ENCODE peak calls at places on chromosome 4, in six cellular contexts. V is tibial nerve, O is A549, S is lower leg skin, G is esophagus squamous epithelium, Z is heart left ventricle. T is an unnamed sample.

GRCh38 chr4:115973768-115974167 is 860.3 kb upstream of the NDST4 start:
- DNase-seq in V (no peak), O (no peak), S (no peak), G (no peak), Z (no peak), T (no peak)

GRCh38 chr4:6188687-6189305 is 11.6 kb downstream of the JAKMIP1 start:
- DNase-seq in V (no peak), O (no peak), S (no peak), G (no peak), Z (no peak), T (no peak)

GRCh38 chr4:128301979-128302378 is 14.4 kb upstream of the PGRMC2 start:
- DNase-seq in V (no peak), O (no peak), S (no peak), G (no peak), Z (no peak), T (no peak)

GRCh38 chr4:98780111-98780549 is 121.7 kb upstream of the TSPAN5 start:
- DNase-seq in V (no peak), O (no peak), S (no peak), G (no peak), Z (no peak), T (no peak)

GRCh38 chr4:3471886-3472285 is 8.8 kb downstream of the DOK7 start:
- DNase-seq in V (no peak), O (no peak), S (no peak), G (no peak), Z (no peak), T (no peak)

GRCh38 chr4:8540072-8540471 is 40.1 kb upstream of the GPR78 start:
- DNase-seq in V (no peak), O (no peak), S (no peak), G (no peak), Z (no peak), T (no peak)

GRCh38 chr4:104262678-104263077 is 232.0 kb downstream of the CXXC4 start:
- DNase-seq in V (no peak), O (no peak), S (no peak), G (no peak), Z (no peak), T (no peak)

GRCh38 chr4:114563536-114564315 is 34.9 kb upstream of the UGT8 start:
- DNase-seq in V (no peak), O (no peak), S (no peak), G (no peak), Z (no peak), T (no peak)

GRCh38 chr4:78414116-78414515 is 137.5 kb upstream of the ANXA3 start:
- DNase-seq in V (no peak), O (no peak), S (no peak), G (no peak), Z (peak), T (no peak)

GRCh38 chr4:41622816-41623215 is 84.9 kb downstream of the LIMCH1 start:
- DNase-seq in V (no peak), O (no peak), S (no peak), G (no peak), Z (no peak), T (no peak)

GRCh38 chr4:62006108-62006507 is 806.0 kb downstream of the ADGRL3 start:
- DNase-seq in V (no peak), O (no peak), S (no peak), G (no peak), Z (no peak), T (no peak)

GRCh38 chr4:161208564-161208963 is 955.2 kb downstream of the FSTL5 start:
- DNase-seq in V (no peak), O (no peak), S (no peak), G (no peak), Z (no peak), T (no peak)

GRCh38 chr4:122990891-122991290 is 68.5 kb upstream of the NUDT6 start:
- DNase-seq in V (no peak), O (no peak), S (no peak), G (no peak), Z (no peak), T (no peak)

GRCh38 chr4:81142744-81143143 is 72.3 kb downstream of the PRKG2 start:
- DNase-seq in V (peak), O (no peak), S (no peak), G (no peak), Z (no peak), T (no peak)

GRCh38 chr4:155639674-155640529 is 26.7 kb upstream of the GUCY1A1 start:
- DNase-seq in V (no peak), O (no peak), S (no peak), G (no peak), Z (no peak), T (no peak)

GRCh38 chr4:152957437-152958185 is 21.5 kb downstream of the FHDC1 start:
- DNase-seq in V (no peak), O (peak), S (no peak), G (no peak), Z (peak), T (no peak)

GRCh38 chr4:7708981-7709380 is 230.7 kb downstream of the AFAP1 start:
- DNase-seq in V (no peak), O (no peak), S (no peak), G (no peak), Z (no peak), T (no peak)

GRCh38 chr4:156388826-156389225 is 435.2 kb upstream of the CTSO start:
- DNase-seq in V (no peak), O (no peak), S (no peak), G (no peak), Z (no peak), T (peak)

GRCh38 chr4:6120361-6120760 is 80.0 kb downstream of the JAKMIP1 start:
- DNase-seq in V (no peak), O (no peak), S (no peak), G (no peak), Z (no peak), T (no peak)

GRCh38 chr4:165327211-165328100 is at the start of gene MSMO1:
- DNase-seq in V (peak), O (peak), S (peak), G (peak), Z (peak), T (peak)

GRCh38 chr4:2352729-2353221 is 65.7 kb downstream of the ZFYVE28 start:
- DNase-seq in V (no peak), O (no peak), S (no peak), G (no peak), Z (no peak), T (no peak)

GRCh38 chr4:169309326-169309967 is 38.7 kb upstream of the SH3RF1 start:
- DNase-seq in V (no peak), O (no peak), S (no peak), G (no peak), Z (no peak), T (no peak)

GRCh38 chr4:113637363-113637762 is 124.2 kb downstream of the CAMK2D start:
- DNase-seq in V (no peak), O (no peak), S (no peak), G (no peak), Z (no peak), T (no peak)

GRCh38 chr4:7412586-7412975 is 22.1 kb downstream of the PSAPL1 start:
- DNase-seq in V (no peak), O (no peak), S (no peak), G (no peak), Z (no peak), T (no peak)

GRCh38 chr4:149708513-149709175 is 107.0 kb downstream of the IQCM start:
- DNase-seq in V (no peak), O (no peak), S (no peak), G (no peak), Z (no peak), T (no peak)

GRCh38 chr4:19047481-19047880 is 1025.9 kb upstream of the LCORL start:
- DNase-seq in V (no peak), O (no peak), S (no peak), G (no peak), Z (no peak), T (no peak)

GRCh38 chr4:145779319-145779801 is 99.4 kb downstream of the C4orf51 start:
- DNase-seq in V (no peak), O (no peak), S (no peak), G (no peak), Z (no peak), T (no peak)

GRCh38 chr4:48071171-48071570 is 54.6 kb downstream of the NIPAL1 start:
- DNase-seq in V (no peak), O (no peak), S (no peak), G (no peak), Z (no peak), T (no peak)

GRCh38 chr4:83124079-83124780 is 9.7 kb upstream of the PLAC8 start:
- DNase-seq in V (no peak), O (no peak), S (no peak), G (no peak), Z (peak), T (no peak)

GRCh38 chr4:5923306-5923830 is 30.5 kb upstream of the CRMP1 start:
- DNase-seq in V (no peak), O (no peak), S (no peak), G (no peak), Z (no peak), T (no peak)

GRCh38 chr4:42519803-42520417 is 122.6 kb downstream of the SHISA3 start:
- DNase-seq in V (peak), O (peak), S (peak), G (no peak), Z (peak), T (no peak)

GRCh38 chr4:157978680-157979361 is 194.0 kb downstream of the GASK1B start:
- DNase-seq in V (peak), O (peak), S (peak), G (no peak), Z (peak), T (peak)

GRCh38 chr4:154490589-154491340 is 834 bp downstream of the DCHS2 start:
- DNase-seq in V (no peak), O (no peak), S (no peak), G (no peak), Z (no peak), T (no peak)

GRCh38 chr4:182519528-182519927 is 276.3 kb downstream of the TENM3 start:
- DNase-seq in V (no peak), O (no peak), S (no peak), G (no peak), Z (no peak), T (no peak)

GRCh38 chr4:163048447-163048846 is 118.2 kb downstream of the NAF1 start:
- DNase-seq in V (no peak), O (peak), S (no peak), G (no peak), Z (no peak), T (no peak)

GRCh38 chr4:10183462-10183861 is 66.9 kb upstream of the WDR1 start:
- DNase-seq in V (no peak), O (no peak), S (no peak), G (no peak), Z (no peak), T (no peak)

GRCh38 chr4:186885289-186885688 is 161.6 kb upstream of the FAT1 start:
- DNase-seq in V (no peak), O (no peak), S (no peak), G (no peak), Z (no peak), T (no peak)

GRCh38 chr4:81173213-81173612 is 41.8 kb downstream of the PRKG2 start:
- DNase-seq in V (no peak), O (peak), S (no peak), G (no peak), Z (no peak), T (no peak)

GRCh38 chr4:152828122-152828521 is 48.4 kb downstream of the ARFIP1 start:
- DNase-seq in V (no peak), O (no peak), S (no peak), G (no peak), Z (no peak), T (no peak)

GRCh38 chr4:163395055-163395454 is 51.4 kb downstream of the NPY5R start:
- DNase-seq in V (no peak), O (no peak), S (no peak), G (no peak), Z (no peak), T (no peak)

DNA sequence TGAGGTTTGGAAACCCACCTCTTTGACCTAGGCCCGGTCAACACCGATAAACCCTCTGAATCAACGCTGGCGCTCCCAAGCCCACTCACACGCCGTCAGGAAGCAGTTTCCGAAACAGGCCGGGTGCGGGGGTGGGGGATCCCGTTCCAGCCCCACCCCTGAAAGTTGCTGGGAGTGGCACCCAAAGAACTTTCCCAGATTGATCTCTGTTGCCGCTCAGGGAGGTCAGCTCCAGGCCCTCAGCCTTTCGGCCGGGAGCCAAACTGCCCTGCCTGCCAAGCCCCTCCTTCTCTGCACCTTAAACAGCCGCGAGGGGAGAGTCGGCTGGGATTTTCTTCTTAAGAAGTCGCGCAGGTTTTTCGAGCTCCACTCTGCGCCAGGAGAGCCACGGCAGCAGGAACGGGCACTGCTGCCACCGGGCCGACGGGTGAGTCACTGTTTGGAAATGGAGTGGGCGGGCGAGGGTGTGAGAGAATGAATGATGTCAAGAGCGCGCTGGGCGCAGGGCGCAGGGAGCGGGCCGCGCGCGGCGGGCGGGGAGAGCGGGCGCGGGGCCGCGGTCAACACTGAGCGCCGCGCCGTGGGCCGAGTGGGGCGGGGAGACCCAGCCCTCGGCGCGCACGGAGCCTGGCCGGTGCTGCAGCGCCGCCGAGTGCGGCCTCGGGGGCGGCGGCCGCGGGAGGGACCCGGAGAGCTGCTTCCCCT is at the start of gene SGMS2:
- DNase-seq in V (peak), O (peak), S (peak), G (peak), Z (peak), T (peak)
- TF ChIP-seq POLR2A in V (peak), O (peak), S (no peak), G (peak), Z (peak), T (peak)

DNA sequence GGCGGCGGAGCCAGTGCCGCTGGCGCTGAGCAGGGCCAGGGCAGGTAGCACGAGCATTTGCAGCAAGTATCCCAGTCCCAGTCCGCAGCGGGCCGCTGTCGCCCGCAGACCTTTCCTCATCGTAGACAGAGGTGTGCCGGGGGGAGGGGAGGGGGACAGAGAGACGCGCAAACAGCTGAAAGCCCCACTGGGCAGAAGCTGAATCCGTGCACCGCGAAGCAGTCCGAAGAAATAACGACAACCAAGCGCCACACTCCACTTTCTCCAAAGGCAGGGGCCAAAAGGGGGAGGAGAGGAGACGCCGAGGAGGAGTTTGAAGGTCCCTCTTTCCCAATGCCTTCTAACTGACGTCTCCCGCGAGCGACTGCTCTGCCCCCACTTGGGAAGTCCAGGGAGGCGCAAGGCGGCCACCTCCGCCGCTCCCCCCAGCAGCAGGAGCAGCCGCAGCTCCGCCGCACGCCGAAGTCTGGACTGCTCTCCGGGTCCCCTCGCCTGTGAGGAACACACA is at the start of gene UNC5C:
- DNase-seq in V (peak), O (peak), S (no peak), G (no peak), Z (peak), T (peak)
- TF ChIP-seq POLR2A in V (peak), O (no peak), S (no peak), G (no peak), Z (no peak), T (peak)

GRCh38 chr4:40201898-40202297 is 5.1 kb downstream of the RHOH start:
- DNase-seq in V (no peak), O (no peak), S (no peak), G (no peak), Z (no peak), T (no peak)

GRCh38 chr4:40200881-40201797 is 4.3 kb downstream of the RHOH start:
- DNase-seq in V (no peak), O (peak), S (no peak), G (no peak), Z (no peak), T (no peak)

GRCh38 chr4:40199999-40200880 is 3.4 kb downstream of the RHOH start:
- DNase-seq in V (no peak), O (no peak), S (no peak), G (no peak), Z (no peak), T (no peak)

GRCh38 chr4:40204507-40205258 is 7.9 kb downstream of the RHOH start:
- DNase-seq in V (no peak), O (no peak), S (no peak), G (no peak), Z (no peak), T (no peak)

GRCh38 chr4:40202474-40202873 is 5.6 kb downstream of the RHOH start:
- DNase-seq in V (no peak), O (no peak), S (no peak), G (no peak), Z (no peak), T (no peak)
- TF ChIP-seq POLR2A in V (no peak), O (no peak), S (no peak), G (no peak), Z (no peak), T (no peak)

DNA sequence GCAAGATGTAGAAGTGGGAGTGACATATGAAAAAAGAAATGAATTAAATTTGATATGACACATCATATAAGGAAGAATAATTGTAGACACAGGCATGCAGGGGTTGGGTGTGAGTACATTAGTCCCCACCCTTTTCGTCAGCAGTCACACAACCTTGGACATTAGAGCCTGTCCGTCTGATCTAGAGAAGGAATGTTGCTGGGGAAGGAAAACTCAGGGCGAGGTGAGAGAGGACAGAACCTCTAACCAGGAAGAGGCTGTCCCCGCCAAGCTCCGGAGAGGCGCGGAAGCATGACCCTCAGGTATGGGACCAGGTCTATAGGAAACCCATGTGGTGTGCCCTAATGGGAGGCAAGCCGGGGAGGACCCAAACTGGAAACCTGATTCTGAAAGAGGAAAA is 102.1 kb downstream of the RELL1 start:
- DNase-seq in V (no peak), O (no peak), S (no peak), G (no peak), Z (no peak), T (no peak)
- TF ChIP-seq POLR2A in V (no peak), O (no peak), S (no peak), G (no peak), Z (no peak), T (no peak)

GRCh38 chr4:1172228-1172851 is at the start of gene SPON2:
- DNase-seq in V (no peak), O (no peak), S (no peak), G (no peak), Z (no peak), T (no peak)
- TF ChIP-seq POLR2A in V (no peak), O (no peak), S (no peak), G (no peak), Z (no peak), T (no peak)

GRCh38 chr4:112144546-112145325 is 518 bp upstream of the FAM241A start:
- DNase-seq in V (no peak), O (no peak), S (no peak), G (no peak), Z (peak), T (no peak)

GRCh38 chr4:112145326-112145819 is at the start of gene FAM241A:
- DNase-seq in V (peak), O (peak), S (peak), G (peak), Z (peak), T (peak)

GRCh38 chr4:112140536-112140935 is 4.7 kb upstream of the FAM241A start:
- DNase-seq in V (no peak), O (no peak), S (no peak), G (no peak), Z (no peak), T (no peak)

GRCh38 chr4:112141366-112142138 is 3.7 kb upstream of the FAM241A start:
- DNase-seq in V (no peak), O (no peak), S (no peak), G (no peak), Z (no peak), T (no peak)

GRCh38 chr4:112142152-112142551 is 3.1 kb upstream of the FAM241A start:
- DNase-seq in V (no peak), O (no peak), S (no peak), G (no peak), Z (no peak), T (no peak)
- TF ChIP-seq POLR2A in V (no peak), O (no peak), S (no peak), G (no peak), Z (no peak), T (no peak)